ENCODE peak calls at places on chromosome 6, in ten cellular contexts. J is psoas muscle; N is CD8-positive, alpha-beta T cell; Q is A549; R is tibial artery; K is fibroblast of lung; F is endodermal cell; L is cardiac muscle cell; H is MM.1S; U is pancreas. P is an unnamed sample.

GRCh38 chr6:162621246-162621645 is 106.3 kb downstream of the PRKN start:
- DNase-seq in Q (no peak), N (no peak), R (no peak), J (no peak), K (peak), L (peak), F (peak), U (no peak), H (no peak), P (peak)

GRCh38 chr6:89562114-89562815 is 76.3 kb downstream of the LYRM2 start:
- DNase-seq in H (no peak), J (no peak), F (no peak), U (no peak), K (no peak), R (no peak), L (peak), N (no peak), Q (no peak), P (no peak)

GRCh38 chr6:22247916-22248482 is 48.8 kb downstream of the PRL start:
- DNase-seq in J (no peak), U (no peak), R (no peak), F (no peak), K (peak), Q (no peak), L (peak), H (no peak), N (no peak), P (no peak)

GRCh38 chr6:34633785-34634184 is 62.8 kb downstream of the ILRUN start:
- DNase-seq in Q (no peak), F (no peak), H (no peak), J (no peak), L (no peak), U (no peak), K (no peak), N (no peak), R (no peak), P (no peak)

GRCh38 chr6:28351087-28351486 is 1.3 kb downstream of the ZKSCAN3 start:
- DNase-seq in H (no peak), N (no peak), F (no peak), U (no peak), L (no peak), R (no peak), K (no peak), Q (no peak), J (no peak), P (no peak)

GRCh38 chr6:40722553-40723258 is 135.5 kb upstream of the LRFN2 start:
- DNase-seq in H (no peak), Q (no peak), U (no peak), L (no peak), F (no peak), R (no peak), K (no peak), J (no peak), N (no peak), P (no peak)

GRCh38 chr6:70371454-70372105 is 41.7 kb upstream of the FAM135A start:
- DNase-seq in R (no peak), L (peak), Q (peak), F (no peak), K (peak), U (no peak), H (peak), J (no peak), N (no peak), P (peak)

GRCh38 chr6:34207695-34208443 is 28.8 kb upstream of the HMGA1 start:
- DNase-seq in H (no peak), J (peak), N (no peak), Q (no peak), L (no peak), R (no peak), F (no peak), K (no peak), U (no peak), P (no peak)

GRCh38 chr6:150565945-150566344 is 33.7 kb upstream of the PLEKHG1 start:
- DNase-seq in U (no peak), Q (no peak), F (no peak), K (no peak), H (no peak), N (no peak), R (no peak), J (no peak), L (no peak), P (no peak)

GRCh38 chr6:29564875-29565274 is 5.3 kb upstream of the UBD start:
- DNase-seq in R (no peak), U (no peak), F (no peak), N (no peak), H (no peak), J (no peak), Q (no peak), L (no peak), K (no peak), P (no peak)
- H3K27ac ChIP-seq in R (no peak), U (no peak), F (no peak), N (no peak), H (no peak), J (no peak), Q (no peak), L (no peak), K (no peak), P (no peak)

DNA sequence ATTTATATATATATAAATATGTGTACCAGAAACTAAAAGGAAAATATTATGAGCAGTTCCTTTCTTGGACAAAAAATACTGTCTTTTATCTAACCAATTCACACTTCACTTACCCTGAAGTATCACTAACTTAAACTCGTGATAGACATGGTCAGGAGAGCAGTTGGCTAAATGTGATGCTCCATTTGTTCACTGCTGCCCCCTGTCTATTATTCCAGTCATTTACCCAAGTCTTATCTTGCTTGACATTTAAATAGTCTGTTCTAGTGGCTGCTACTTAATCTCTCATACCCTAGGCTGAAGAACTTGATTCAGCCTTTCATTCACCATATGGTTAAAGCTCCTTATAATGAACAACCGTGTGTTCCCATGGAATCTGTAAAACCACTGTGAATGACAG is 789.6 kb upstream of the EYS start:
- DNase-seq in L (peak), N (no peak), U (no peak), J (no peak), H (peak), Q (peak), K (peak), R (no peak), F (no peak), P (peak)
- TF ChIP-seq CTCF in L (no peak), N (no peak), U (no peak), J (no peak), H (peak), Q (no peak), K (peak), R (peak), F (peak), P (no peak)

DNA sequence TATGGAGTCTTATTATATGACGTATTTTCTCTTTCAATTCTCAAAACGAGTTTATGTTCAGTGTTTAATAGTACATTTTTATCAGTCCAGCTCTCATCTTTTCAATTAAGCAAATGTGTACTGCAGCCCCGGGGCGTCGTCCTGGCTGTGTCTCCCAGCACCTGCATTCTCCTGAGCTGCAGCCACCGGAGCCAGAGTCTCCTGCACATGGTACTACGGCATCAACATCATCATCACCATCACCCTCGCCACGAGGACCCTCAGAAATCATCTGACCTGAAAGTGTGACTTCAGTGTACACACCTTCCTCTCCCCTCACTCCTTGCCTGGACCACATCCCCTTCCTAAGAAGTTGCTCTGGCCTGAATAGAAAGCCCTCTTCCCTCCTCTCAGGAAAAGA is 267.7 kb upstream of the ARID1B start:
- DNase-seq in F (no peak), K (no peak), J (no peak), H (no peak), U (no peak), L (no peak), N (no peak), Q (no peak), R (no peak), P (no peak)
- H3K27ac ChIP-seq in F (no peak), K (no peak), J (no peak), H (no peak), U (no peak), L (no peak), N (no peak), Q (no peak), R (no peak), P (no peak)

DNA sequence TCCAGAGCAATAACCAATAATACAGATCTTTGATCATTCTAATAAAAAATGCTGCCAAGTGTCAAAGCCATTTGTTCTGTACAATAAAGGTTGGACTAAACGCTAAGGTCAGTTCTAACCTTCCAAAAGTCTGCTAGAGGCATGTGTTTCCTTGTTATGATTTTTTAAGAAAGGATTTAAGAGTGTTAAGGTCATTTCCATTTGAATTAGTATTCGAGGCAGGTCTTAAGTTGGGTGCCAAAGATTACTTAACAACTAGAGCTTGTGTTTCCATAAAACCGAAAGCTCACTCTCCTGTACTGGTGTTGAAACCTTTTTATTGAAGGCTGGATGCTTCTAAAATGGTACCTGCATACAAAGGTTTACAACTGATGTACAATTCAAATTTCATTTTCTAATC is 82.3 kb downstream of the RNF144B start:
- DNase-seq in N (no peak), L (no peak), Q (no peak), H (no peak), K (no peak), R (no peak), J (no peak), F (no peak), U (no peak), P (no peak)
- TF ChIP-seq CTCF in N (no peak), L (no peak), Q (no peak), H (no peak), K (no peak), R (no peak), J (no peak), F (no peak), U (no peak), P (no peak)

DNA sequence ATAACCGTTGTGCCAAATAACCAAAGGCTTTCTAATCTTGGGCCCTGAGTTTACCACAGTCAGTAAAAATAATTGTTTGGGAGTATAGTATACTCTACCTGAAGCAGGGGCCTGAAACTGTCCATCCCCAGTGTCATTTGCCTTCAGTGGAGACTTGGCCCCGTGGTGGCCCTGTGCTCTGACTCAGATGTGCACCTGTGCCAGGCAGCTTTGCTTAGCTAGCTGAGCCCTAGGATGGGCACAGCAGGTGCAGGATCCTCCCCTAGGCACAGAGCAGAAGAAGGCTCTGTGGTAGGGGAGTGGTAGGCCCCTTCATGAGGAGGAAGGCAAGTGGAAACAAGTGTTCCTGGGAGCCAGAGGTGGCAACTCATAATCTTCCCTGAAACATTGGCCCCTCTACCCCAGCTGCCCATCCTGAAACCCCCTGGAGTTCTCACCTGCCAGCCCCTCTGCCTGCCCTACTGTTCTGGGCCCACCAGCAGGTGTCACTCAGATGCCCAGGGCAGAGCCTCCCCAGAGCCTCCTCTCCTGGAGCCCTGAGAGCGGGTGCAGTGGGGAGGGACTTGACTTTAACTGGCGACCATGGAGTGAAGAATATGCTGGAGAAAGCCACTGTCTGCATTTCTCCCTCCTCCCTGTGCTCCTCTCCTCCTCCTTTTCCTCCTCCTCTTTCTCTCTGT is 3.0 kb downstream of the CPNE5 start:
- DNase-seq in K (no peak), F (no peak), U (no peak), R (no peak), J (no peak), Q (no peak), H (no peak), N (no peak), L (no peak), P (no peak)
- H3K27ac ChIP-seq in K (no peak), F (no peak), U (no peak), R (no peak), J (no peak), Q (no peak), H (no peak), N (no peak), L (no peak), P (no peak)

P was measured in RWPE1.